ENCODE peak calls at places on chromosomes 2 and 18, in six cellular contexts. R is epithelial cell of esophagus, V is K562, X is hepatocyte, S is WTC11, W is tibial nerve. N is an unnamed sample.
A peak's percentile ranks its signal among the peaks of the same experiment; 100 is the strongest.

GRCh38 chr2:39107156-39107555 is 13.7 kb downstream of the SOS1 start:
- DNase-seq in X (peak; percentile 11), V (no peak), S (no peak), R (no peak), W (no peak), N (peak; percentile 60)

GRCh38 chr2:33530614-33531344 is 54.3 kb downstream of the RASGRP3 start:
- DNase-seq in V (no peak), R (no peak), W (no peak), X (no peak), S (no peak), N (no peak)

GRCh38 chr2:2234398-2234797 is 96.7 kb downstream of the MYT1L start:
- DNase-seq in R (no peak), X (no peak), W (no peak), S (no peak), V (no peak), N (no peak)

GRCh38 chr2:215019085-215019484 is 119.3 kb downstream of the ABCA12 start:
- DNase-seq in X (no peak), R (no peak), S (no peak), W (no peak), V (no peak), N (no peak)

GRCh38 chr2:70808983-70809958 is 11.1 kb downstream of the CLEC4F start:
- DNase-seq in W (no peak), V (no peak), R (no peak), X (no peak), S (no peak), N (peak; percentile 91)

GRCh38 chr18:12882416-12882815 is 1.6 kb downstream of the PTPN2 start:
- DNase-seq in S (no peak), V (no peak), W (no peak), X (no peak), R (no peak), N (no peak)

GRCh38 chr2:187397870-187398269 is 50.2 kb downstream of the CALCRL start:
- DNase-seq in V (no peak), S (no peak), X (no peak), W (no peak), R (no peak), N (no peak)

GRCh38 chr2:160906878-160907277 is 253.3 kb upstream of the TANK start:
- DNase-seq in X (no peak), S (no peak), V (no peak), W (no peak), R (no peak), N (no peak)

GRCh38 chr18:58590231-58590630 is 38.7 kb downstream of the ALPK2 start:
- DNase-seq in W (no peak), S (peak; percentile 29), X (peak; percentile 47), V (no peak), R (no peak), N (no peak)

GRCh38 chr2:23050388-23050787 is 334.6 kb upstream of the KLHL29 start:
- DNase-seq in X (no peak), R (no peak), S (no peak), W (no peak), V (no peak), N (no peak)

GRCh38 chr2:152694161-152694661 is 23.1 kb downstream of the PRPF40A start:
- DNase-seq in W (no peak), V (no peak), S (no peak), R (peak; percentile 11), X (peak; percentile 35), N (no peak)

GRCh38 chr18:59006461-59007067 is 133.1 kb upstream of the SEC11C start:
- DNase-seq in W (no peak), S (no peak), V (no peak), R (no peak), X (no peak), N (no peak)

GRCh38 chr18:69844656-69845055 is 103.0 kb downstream of the CD226 start:
- DNase-seq in V (no peak), S (no peak), X (no peak), R (no peak), W (no peak), N (no peak)

GRCh38 chr18:3454365-3455089 is 4.6 kb downstream of the TGIF1 start:
- DNase-seq in X (peak; percentile 70), S (peak; percentile 45), R (peak; percentile 62), W (no peak), V (peak; percentile 61), N (peak; percentile 40)

GRCh38 chr2:242075163-242075562 is 205.6 kb downstream of the RTP5 start:
- DNase-seq in W (no peak), S (no peak), V (no peak), X (no peak), R (no peak), N (no peak)

GRCh38 chr2:66370824-66371223 is 64.1 kb upstream of the MEIS1 start:
- DNase-seq in V (no peak), S (no peak), R (peak; percentile 4), W (no peak), X (no peak), N (no peak)

GRCh38 chr2:174546519-174547506 is 50.8 kb downstream of the WIPF1 start:
- DNase-seq in V (peak; percentile 38), W (no peak), R (peak; percentile 54), S (peak; percentile 64), X (peak; percentile 46), N (peak; percentile 74)

GRCh38 chr2:241804326-241805276 is 4.4 kb upstream of the NEU4 start:
- DNase-seq in V (peak; percentile 21), S (no peak), X (peak; percentile 35), W (peak; percentile 12), R (no peak), N (peak; percentile 7)

GRCh38 chr2:20232837-20233207 is 7.9 kb upstream of the SDC1 start:
- DNase-seq in S (no peak), W (no peak), X (no peak), V (no peak), R (peak; percentile 99), N (peak; percentile 5)

GRCh38 chr2:103005386-103005785 is 243.6 kb downstream of the TMEM182 start:
- DNase-seq in S (no peak), W (no peak), X (no peak), R (no peak), V (no peak), N (no peak)

GRCh38 chr2:162261032-162261945 is 18.0 kb upstream of the FAP start:
- DNase-seq in X (no peak), V (no peak), W (no peak), R (peak; percentile 80), S (no peak), N (no peak)

GRCh38 chr2:162840598-162841246 is 2.2 kb upstream of the KCNH7 start:
- DNase-seq in V (peak; percentile 17), X (peak; percentile 90), R (peak; percentile 90), S (peak; percentile 84), W (no peak), N (no peak)

GRCh38 chr2:10400568-10400977 is 47.6 kb downstream of the ODC1 start:
- DNase-seq in X (no peak), V (no peak), W (peak; percentile 28), S (no peak), R (no peak), N (no peak)

GRCh38 chr2:75100691-75101236 is 98.6 kb downstream of the TACR1 start:
- DNase-seq in R (no peak), X (no peak), W (no peak), V (no peak), S (no peak), N (no peak)

GRCh38 chr2:168525741-168526140 is 69.7 kb downstream of the CERS6 start:
- DNase-seq in X (no peak), R (no peak), S (no peak), W (no peak), V (no peak), N (no peak)

GRCh38 chr2:68980956-68981355 is 6.5 kb downstream of the GKN1 start:
- DNase-seq in X (no peak), V (no peak), S (no peak), W (no peak), R (no peak), N (no peak)

GRCh38 chr18:22330508-22330907 is 87.2 kb downstream of the CTAGE1 start:
- DNase-seq in W (no peak), V (no peak), R (no peak), S (no peak), X (no peak), N (no peak)

GRCh38 chr18:22320736-22321135 is 97.0 kb downstream of the CTAGE1 start:
- DNase-seq in S (no peak), V (no peak), R (no peak), W (no peak), X (no peak), N (no peak)

GRCh38 chr18:22322251-22322691 is 95.4 kb downstream of the CTAGE1 start:
- DNase-seq in W (no peak), X (no peak), S (no peak), R (no peak), V (no peak), N (no peak)

GRCh38 chr18:22324191-22325131 is 93.3 kb downstream of the CTAGE1 start:
- DNase-seq in V (no peak), W (no peak), X (peak; percentile 70), R (peak; percentile 46), S (peak; percentile 63), N (no peak)

GRCh38 chr18:22325396-22325795 is 92.3 kb downstream of the CTAGE1 start:
- DNase-seq in S (no peak), V (no peak), W (no peak), R (no peak), X (no peak), N (no peak)
- TF ChIP-seq CTCF in S (no peak), V (no peak), W (no peak), R (no peak), X (no peak), N (no peak)

DNA sequence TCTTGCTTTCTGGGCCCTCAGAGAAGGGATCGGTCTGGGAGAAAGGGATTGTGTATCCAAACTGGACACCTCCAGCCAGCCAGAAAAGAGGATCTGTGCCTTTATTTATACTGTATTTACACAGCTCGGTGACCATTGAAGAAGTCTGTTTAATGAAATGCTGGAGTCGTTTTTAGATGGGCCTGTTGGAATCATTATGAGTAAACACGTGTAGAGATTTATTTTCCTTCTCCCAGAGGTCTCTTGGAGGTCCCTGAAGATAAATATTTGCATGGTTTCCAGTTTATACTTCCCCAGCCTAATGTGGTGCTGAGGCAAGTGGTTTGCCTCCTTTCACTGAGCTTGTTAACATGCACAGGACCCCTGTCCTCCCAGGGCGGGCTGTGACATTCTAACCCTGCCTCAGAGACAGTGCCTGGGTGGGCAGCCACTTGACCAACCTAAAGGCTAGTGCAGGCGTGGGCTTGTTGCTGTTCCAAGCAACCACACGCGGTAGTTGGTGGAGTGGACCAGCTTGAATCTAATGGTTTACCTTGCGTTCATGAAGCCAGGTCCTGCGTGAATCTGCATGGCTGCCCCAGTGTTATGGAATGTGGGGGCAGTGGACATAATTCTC is 130.0 kb upstream of the DLX2 start:
- DNase-seq in X (no peak), R (no peak), V (no peak), W (no peak), S (no peak), N (no peak)
- TF ChIP-seq CTCF in X (no peak), R (no peak), V (no peak), W (no peak), S (no peak), N (no peak)

DNA sequence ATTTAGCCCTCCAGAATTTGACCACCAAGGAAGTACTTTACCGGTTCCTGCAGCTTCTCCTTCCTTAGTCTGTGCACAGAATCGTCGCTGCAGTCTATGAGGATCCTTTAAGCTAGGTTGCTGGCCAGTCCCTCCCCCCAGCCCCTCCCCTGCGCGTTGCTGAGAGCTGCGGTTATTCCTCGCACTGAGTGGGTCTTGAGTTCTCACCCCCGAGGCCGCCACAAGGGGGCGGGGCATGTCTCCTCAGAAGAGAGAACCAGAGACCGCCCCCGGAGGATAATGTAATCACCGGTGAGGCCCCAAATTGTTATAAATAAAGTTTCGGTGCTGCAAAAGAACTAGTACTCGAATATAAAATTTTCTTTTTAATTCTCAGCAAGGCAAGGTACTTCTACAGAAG is 1184.9 kb upstream of the CDH2 start:
- DNase-seq in W (no peak), V (peak; percentile 9), R (no peak), S (peak; percentile 84), X (peak; percentile 8), N (peak; percentile 34)
- TF ChIP-seq CTCF in W (no peak), V (no peak), R (no peak), S (peak; percentile 35), X (no peak), N (no peak)

GRCh38 chr2:64654063-64654811 is 524 bp upstream of the SERTAD2 start:
- DNase-seq in W (peak; percentile 48), V (no peak), S (peak; percentile 78), X (peak; percentile 89), R (peak; percentile 66), N (peak; percentile 78)
- TF ChIP-seq CTCF in W (peak; percentile 55), V (no peak), S (no peak), X (no peak), R (no peak), N (no peak)

N was measured in WERI-Rb-1.